ENCODE peak calls at places on chromosomes 6 and 20, in nine cellular contexts. K is lower lobe of right lung, Q is adrenal gland, M is heart left ventricle, U is PC-9, W is thoracic aorta, Z is RWPE1, C is Panc1, G is ovary. D is an unnamed sample.

GRCh38 chr20:44083220-44083933 is 103.6 kb downstream of the JPH2 start:
- DNase-seq in C (no peak), M (peak), G (no peak), W (no peak), Z (no peak), Q (no peak), K (no peak), U (peak), D (no peak)

GRCh38 chr20:1826046-1826445 is 69.2 kb upstream of the SIRPA start:
- DNase-seq in M (no peak), Z (no peak), K (no peak), C (no peak), G (no peak), W (no peak), U (no peak), Q (no peak), D (no peak)

GRCh38 chr6:6534399-6534798 is 54.1 kb upstream of the LY86 start:
- DNase-seq in G (no peak), M (no peak), Q (no peak), K (no peak), C (no peak), U (no peak), W (no peak), Z (no peak), D (no peak)

GRCh38 chr6:149680490-149680889 is 32.0 kb upstream of the KATNA1 start:
- DNase-seq in Q (no peak), U (no peak), G (no peak), Z (no peak), C (no peak), K (no peak), W (no peak), M (no peak), D (no peak)

GRCh38 chr6:11085758-11086435 is 7.7 kb upstream of the SMIM13 start:
- DNase-seq in C (no peak), Z (no peak), U (no peak), G (no peak), W (no peak), M (no peak), Q (no peak), K (no peak), D (no peak)

GRCh38 chr6:117495873-117496272 is 13.4 kb downstream of the DCBLD1 start:
- DNase-seq in M (no peak), Q (no peak), U (no peak), Z (no peak), K (no peak), G (no peak), C (no peak), W (no peak), D (no peak)

GRCh38 chr6:125009578-125009977 is 47.3 kb downstream of the RNF217 start:
- DNase-seq in W (no peak), C (no peak), U (no peak), Z (no peak), M (no peak), Q (no peak), K (no peak), G (no peak), D (no peak)

GRCh38 chr6:165573671-165574070 is 89.4 kb downstream of the PDE10A start:
- DNase-seq in W (no peak), K (no peak), M (peak), Q (peak), G (peak), Z (no peak), U (no peak), C (peak), D (no peak)

DNA sequence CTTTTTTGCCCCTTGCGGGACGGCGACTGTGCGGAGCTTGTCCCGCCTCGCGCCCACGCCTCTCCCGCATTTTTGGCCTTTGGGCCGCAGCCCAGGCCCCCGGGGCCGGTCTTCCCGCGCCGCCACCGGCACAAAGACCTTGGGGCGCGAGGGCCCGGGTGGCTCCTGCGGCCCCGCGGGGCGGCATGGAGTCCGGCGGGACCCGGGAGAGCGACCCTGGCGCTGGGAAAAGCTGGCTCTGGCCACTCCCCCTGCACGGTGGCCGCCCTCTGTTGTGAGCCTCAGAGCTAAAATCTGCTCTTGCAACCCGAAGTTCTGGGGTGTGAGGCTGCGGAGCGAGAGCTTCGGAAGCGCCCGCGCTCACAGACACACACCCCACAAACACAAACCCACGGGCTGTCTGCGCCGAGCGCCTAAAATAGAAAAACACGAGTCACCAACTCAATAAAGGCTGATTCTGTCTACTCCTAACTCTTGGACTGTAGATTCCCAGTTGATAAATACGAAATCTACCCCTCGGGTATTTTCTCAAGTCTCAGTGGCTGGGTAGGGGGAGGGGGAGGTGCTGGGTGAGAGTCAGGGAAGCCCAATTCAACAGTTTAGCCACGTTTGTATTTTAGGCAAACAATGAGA is 496 bp upstream of the BEND3 start:
- DNase-seq in C (no peak), K (no peak), Q (peak), W (no peak), M (peak), Z (peak), U (peak), G (peak), D (no peak)
- H3K27ac ChIP-seq in C (peak), K (peak), Q (no peak), W (no peak), M (peak), Z (peak), U (peak), G (peak), D (no peak)

GRCh38 chr20:36236786-36237121 is 476 bp downstream of the AAR2 start:
- DNase-seq in K (no peak), C (no peak), W (no peak), Z (no peak), Q (no peak), M (no peak), G (no peak), U (no peak), D (no peak)
- H3K27ac ChIP-seq in K (peak), C (peak), W (peak), Z (peak), Q (peak), M (peak), G (peak), U (peak), D (peak)

GRCh38 chr6:20467437-20467836 is 65.8 kb downstream of the E2F3 start:
- DNase-seq in U (no peak), M (no peak), K (no peak), Z (no peak), W (no peak), C (no peak), Q (no peak), G (no peak), D (no peak)
- H3K27ac ChIP-seq in U (no peak), M (no peak), K (no peak), Z (no peak), W (no peak), C (no peak), Q (no peak), G (no peak), D (no peak)

GRCh38 chr20:38434770-38435554 is at the start of gene SNHG17:
- DNase-seq in G (peak), C (peak), U (peak), M (peak), W (peak), Z (peak), K (peak), Q (peak), D (peak)

GRCh38 chr20:38433304-38433972 is 1.7 kb downstream of the SNHG17 start:
- DNase-seq in W (no peak), M (no peak), U (no peak), C (no peak), Z (no peak), G (no peak), Q (no peak), K (no peak), D (no peak)

GRCh38 chr20:38434310-38434741 is 802 bp downstream of the SNHG17 start:
- DNase-seq in Z (no peak), G (peak), U (peak), K (peak), W (no peak), C (no peak), Q (peak), M (no peak), D (no peak)

GRCh38 chr20:38437796-38438195 is 2.7 kb upstream of the SNHG17 start:
- DNase-seq in C (no peak), M (no peak), W (no peak), K (no peak), U (no peak), Q (no peak), Z (no peak), G (no peak), D (no peak)

DNA sequence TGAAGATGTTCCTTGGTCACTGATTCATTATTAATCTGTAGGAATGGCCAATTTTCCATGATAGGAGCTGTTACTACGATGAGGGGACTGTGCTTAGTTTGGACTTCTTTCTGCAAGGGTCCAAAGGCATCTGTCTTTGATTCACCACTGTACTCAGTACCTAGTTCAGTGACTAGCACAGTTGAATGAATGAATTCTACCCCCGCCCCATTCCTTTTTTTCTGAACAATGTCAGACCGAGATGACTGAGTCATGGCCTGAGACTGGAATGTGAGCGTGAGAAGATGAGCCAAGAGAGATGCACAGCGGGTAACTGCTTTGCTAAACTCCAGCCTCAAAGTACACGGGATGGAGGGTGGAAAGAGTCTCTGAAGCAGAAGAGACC is 419 bp upstream of the SNHG17 start:
- DNase-seq in C (no peak), Q (no peak), M (no peak), U (no peak), W (no peak), K (no peak), G (no peak), Z (no peak), D (no peak)
- H3K27ac ChIP-seq in C (no peak), Q (no peak), M (no peak), U (no peak), W (no peak), K (no peak), G (no peak), Z (peak), D (no peak)